ENCODE peak calls at places on chromosomes 5 and 9, in ten cellular contexts. C is OCI-LY7, W is fibroblast of villous mesenchyme, J is GM12878, D is H1, S is cardiac fibroblast, M is fibroblast of pulmonary artery, G is tibial artery, B is right lobe of liver, V is SK-N-SH. Y is an unnamed sample.

GRCh38 chr5:1118738-1119137 is 6.9 kb upstream of the SLC12A7 start:
- DNase-seq in C (no peak), W (peak; percentile 38), J (no peak), D (no peak), S (no peak), M (peak; percentile 17), G (no peak), B (no peak), V (no peak), Y (no peak)

GRCh38 chr9:87834357-87834756 is 48.3 kb upstream of the SPATA31E1 start:
- DNase-seq in C (no peak), W (no peak), J (no peak), D (peak; percentile 49), S (no peak), M (no peak), G (no peak), B (no peak), V (no peak), Y (no peak)

GRCh38 chr9:134659688-134660131 is 18.1 kb downstream of the COL5A1 start:
- DNase-seq in C (no peak), W (peak; percentile 71), J (no peak), D (no peak), S (no peak), M (no peak), G (no peak), B (peak; percentile 4), V (peak; percentile 45), Y (no peak)

GRCh38 chr5:142611154-142611553 is 74.7 kb downstream of the FGF1 start:
- DNase-seq in C (peak; percentile 36), W (peak; percentile 71), J (no peak), D (peak; percentile 49), S (peak; percentile 79), M (peak; percentile 80), G (peak; percentile 78), B (peak; percentile 65), V (peak; percentile 76), Y (peak; percentile 66)

GRCh38 chr9:134165357-134166315 is 1.3 kb upstream of the RNU6ATAC start:
- DNase-seq in C (peak; percentile 61), W (peak; percentile 18), J (no peak), D (no peak), S (peak; percentile 44), M (peak; percentile 38), G (no peak), B (no peak), V (peak; percentile 63), Y (no peak)

GRCh38 chr9:6133346-6134063 is 82.1 kb upstream of the IL33 start:
- DNase-seq in C (no peak), W (peak; percentile 25), J (peak; percentile 69), D (no peak), S (peak; percentile 51), M (no peak), G (no peak), B (no peak), V (no peak), Y (no peak)

GRCh38 chr5:6455571-6456200 is 7.0 kb downstream of the UBE2QL1 start:
- DNase-seq in C (no peak), W (no peak), J (no peak), D (no peak), S (no peak), M (no peak), G (no peak), B (no peak), V (no peak), Y (no peak)

GRCh38 chr5:72296251-72296650 is 23.8 kb downstream of the MRPS27 start:
- DNase-seq in C (peak; percentile 29), W (no peak), J (no peak), D (no peak), S (no peak), M (no peak), G (no peak), B (no peak), V (no peak), Y (no peak)

GRCh38 chr5:2388005-2388361 is 363.5 kb downstream of the IRX2 start:
- DNase-seq in C (no peak), W (no peak), J (no peak), D (no peak), S (no peak), M (no peak), G (no peak), B (no peak), V (no peak), Y (no peak)

GRCh38 chr5:2391021-2391420 is 360.5 kb downstream of the IRX2 start:
- DNase-seq in C (no peak), W (no peak), J (no peak), D (no peak), S (no peak), M (no peak), G (no peak), B (no peak), V (no peak), Y (no peak)

GRCh38 chr5:2393556-2393955 is 357.9 kb downstream of the IRX2 start:
- DNase-seq in C (no peak), W (no peak), J (no peak), D (no peak), S (no peak), M (no peak), G (no peak), B (no peak), V (no peak), Y (no peak)

GRCh38 chr5:2387224-2388004 is 364.1 kb downstream of the IRX2 start:
- DNase-seq in C (no peak), W (peak; percentile 3), J (no peak), D (no peak), S (peak; percentile 0), M (no peak), G (no peak), B (no peak), V (no peak), Y (no peak)

DNA sequence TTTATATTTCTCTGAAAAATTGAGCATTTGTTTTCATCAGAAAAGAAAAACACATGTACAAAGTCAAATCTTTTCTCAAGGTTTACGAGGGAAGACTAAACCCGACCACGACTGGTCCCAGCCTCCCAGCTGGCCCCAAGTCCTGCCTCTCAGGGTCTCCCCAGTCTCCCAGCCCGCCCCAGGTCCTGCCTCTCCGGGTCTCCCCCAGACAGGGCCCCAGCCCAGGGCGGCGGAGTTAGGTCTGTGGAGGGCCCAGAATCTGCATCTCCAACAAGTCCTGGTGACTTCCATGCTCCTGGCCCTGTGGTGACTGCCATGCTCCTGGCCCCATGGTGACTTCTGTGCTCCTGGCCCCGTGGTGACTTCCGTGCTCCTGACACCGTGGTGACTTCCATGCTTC is 359.9 kb downstream of the IRX2 start:
- DNase-seq in C (no peak), W (no peak), J (no peak), D (no peak), S (no peak), M (no peak), G (no peak), B (no peak), V (no peak), Y (no peak)
- TF ChIP-seq CTCF in C (no peak), W (no peak), J (no peak), D (no peak), S (no peak), M (no peak), G (no peak), B (no peak), V (no peak), Y (no peak)

DNA sequence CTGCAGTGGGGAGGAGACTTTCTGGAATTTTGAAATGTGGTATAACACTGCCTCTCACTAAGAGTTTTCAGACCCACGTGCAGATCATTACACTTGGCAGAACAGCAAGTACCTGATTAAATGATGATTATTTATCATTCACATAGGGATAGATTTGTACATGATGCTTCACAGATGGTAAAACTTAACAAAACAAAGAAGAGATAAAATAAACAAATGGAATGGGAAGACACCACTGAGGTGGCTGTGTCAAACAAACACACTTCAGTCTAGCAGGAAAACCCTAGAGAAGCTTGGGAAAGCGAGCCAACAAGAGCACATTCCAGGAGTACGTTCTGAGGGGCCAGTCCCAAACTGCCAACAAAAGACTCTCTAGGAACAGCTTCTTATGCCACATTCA is 1.8 kb downstream of the MED27 start:
- DNase-seq in C (no peak), W (peak; percentile 32), J (no peak), D (no peak), S (no peak), M (peak; percentile 21), G (no peak), B (no peak), V (no peak), Y (no peak)
- H3K4me3 ChIP-seq in C (peak overlapping the region; percentile 97), W (peak overlapping the region; percentile 95), J (peak overlapping the region; percentile 90), D (no peak overlapping the region), S (no peak overlapping the region), M (peak overlapping the region; percentile 69), G (peak overlapping the region; percentile 80), B (no peak overlapping the region), V (peak overlapping the region; percentile 89), Y (no peak overlapping the region)

DNA sequence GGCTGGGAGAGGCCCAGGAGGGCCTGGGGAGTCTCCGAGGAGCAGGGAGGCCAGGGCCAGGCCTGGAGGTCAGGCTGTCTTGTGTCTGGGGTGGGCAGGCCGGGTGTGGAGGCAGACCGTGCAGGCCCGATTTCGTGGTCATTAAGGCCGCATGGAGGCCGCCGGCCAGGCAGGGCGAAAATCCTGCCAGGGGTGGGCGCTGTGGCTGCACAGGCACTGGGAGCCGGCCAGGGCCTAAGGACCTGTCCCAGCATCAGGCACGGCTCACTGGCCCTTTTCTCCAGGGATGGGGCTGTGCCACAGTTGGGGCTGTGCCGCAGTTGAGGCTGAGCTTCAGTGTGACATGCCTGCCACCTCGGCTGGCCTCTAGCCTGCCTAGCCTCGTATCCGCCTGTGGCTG is 35.9 kb downstream of the ASS1 start:
- DNase-seq in C (no peak), W (no peak), J (no peak), D (peak; percentile 19), S (no peak), M (no peak), G (no peak), B (no peak), V (no peak), Y (no peak)
- TF ChIP-seq CTCF in C (no peak), W (peak; percentile 6), J (no peak), D (peak; percentile 82), S (peak; percentile 3), M (no peak), G (no peak), B (no peak), V (peak; percentile 31), Y (no peak)

GRCh38 chr5:139711067-139711851 is 63.1 kb downstream of the CXXC5 start:
- DNase-seq in C (peak; percentile 78), W (peak; percentile 46), J (no peak), D (no peak), S (no peak), M (no peak), G (no peak), B (peak; percentile 35), V (peak; percentile 82), Y (no peak)

GRCh38 chr5:139708877-139709586 is 60.9 kb downstream of the CXXC5 start:
- DNase-seq in C (no peak), W (peak; percentile 87), J (no peak), D (no peak), S (peak; percentile 48), M (no peak), G (peak; percentile 60), B (peak; percentile 68), V (peak; percentile 94), Y (no peak)

GRCh38 chr5:139710370-139711066 is 62.4 kb downstream of the CXXC5 start:
- DNase-seq in C (peak; percentile 63), W (peak; percentile 56), J (no peak), D (no peak), S (peak; percentile 50), M (peak; percentile 63), G (no peak), B (peak; percentile 64), V (peak; percentile 83), Y (peak; percentile 36)

GRCh38 chr5:139709587-139710369 is 61.6 kb downstream of the CXXC5 start:
- DNase-seq in C (peak; percentile 51), W (peak; percentile 11), J (no peak), D (no peak), S (no peak), M (no peak), G (no peak), B (peak; percentile 72), V (peak; percentile 77), Y (no peak)

GRCh38 chr5:139711852-139712171 is 63.7 kb downstream of the CXXC5 start:
- DNase-seq in C (no peak), W (no peak), J (no peak), D (no peak), S (no peak), M (no peak), G (no peak), B (no peak), V (peak; percentile 78), Y (no peak)
- H3K4me3 ChIP-seq in C (peak overlapping the region; percentile 69), W (peak overlapping the region; percentile 57), J (peak overlapping the region; percentile 75), D (peak overlapping the region; percentile 63), S (no peak overlapping the region), M (no peak overlapping the region), G (peak overlapping the region; percentile 53), B (no peak overlapping the region), V (peak overlapping the region; percentile 67), Y (no peak overlapping the region)